ENCODE peak calls at places on chromosome 3, in four cellular contexts. One of them, this sample, is unnamed.

GRCh38 chr3:33417051-33417673 is 23.0 kb downstream of the UBP1 start:
- DNase-seq in WTC11: no peak
- DNase-seq in K562: no peak
- DNase-seq in H1: no peak
- DNase-seq in this sample: no peak

GRCh38 chr3:22735373-22735772 is 467.8 kb upstream of the UBE2E2 start:
- DNase-seq in WTC11: no peak
- DNase-seq in K562: no peak
- DNase-seq in H1: no peak
- DNase-seq in this sample: no peak

GRCh38 chr3:106769045-106769444 is 608.2 kb upstream of the CCDC54 start:
- DNase-seq in WTC11: no peak
- DNase-seq in K562: no peak
- DNase-seq in H1: no peak
- DNase-seq in this sample: no peak

GRCh38 chr3:138833908-138834358 is 795 bp downstream of the PIK3CB start:
- DNase-seq in WTC11: no peak
- DNase-seq in K562: no peak
- DNase-seq in H1: no peak
- DNase-seq in this sample: peak

GRCh38 chr3:100048248-100048647 is 66.1 kb downstream of the FILIP1L start:
- DNase-seq in WTC11: no peak
- DNase-seq in K562: no peak
- DNase-seq in H1: no peak
- DNase-seq in this sample: no peak

GRCh38 chr3:127702151-127702578 is 29.4 kb downstream of the ABTB1 start:
- DNase-seq in WTC11: no peak
- DNase-seq in K562: peak
- DNase-seq in H1: no peak
- DNase-seq in this sample: no peak

GRCh38 chr3:183437696-183438564 is 9.5 kb upstream of the MCF2L2 start:
- DNase-seq in WTC11: no peak
- DNase-seq in K562: no peak
- DNase-seq in H1: no peak
- DNase-seq in this sample: no peak

GRCh38 chr3:111227216-111227615 is 155.6 kb downstream of the NECTIN3 start:
- DNase-seq in WTC11: no peak
- DNase-seq in K562: no peak
- DNase-seq in H1: no peak
- DNase-seq in this sample: no peak

GRCh38 chr3:172868565-172869172 is 118.1 kb downstream of the ECT2 start:
- DNase-seq in WTC11: no peak
- DNase-seq in K562: no peak
- DNase-seq in H1: no peak
- DNase-seq in this sample: no peak

GRCh38 chr3:108388136-108389132 is 92.1 kb downstream of the HHLA2 start:
- DNase-seq in WTC11: no peak
- DNase-seq in K562: no peak
- DNase-seq in H1: no peak
- DNase-seq in this sample: no peak

GRCh38 chr3:124812291-124813265 is 74.6 kb downstream of the ITGB5 start:
- DNase-seq in WTC11: no peak
- DNase-seq in K562: peak
- DNase-seq in H1: no peak
- DNase-seq in this sample: no peak

GRCh38 chr3:57150097-57150496 is 15.1 kb downstream of the IL17RD start:
- DNase-seq in WTC11: no peak
- DNase-seq in K562: no peak
- DNase-seq in H1: no peak
- DNase-seq in this sample: peak

GRCh38 chr3:58306662-58307286 is 454 bp downstream of the HTD2 start:
- DNase-seq in WTC11: peak
- DNase-seq in K562: peak
- DNase-seq in H1: no peak
- DNase-seq in this sample: peak

GRCh38 chr3:14241716-14242115 is 63.1 kb downstream of the LSM3 start:
- DNase-seq in WTC11: no peak
- DNase-seq in K562: no peak
- DNase-seq in H1: no peak
- DNase-seq in this sample: no peak

GRCh38 chr3:42961633-42962032 is 17.5 kb upstream of the GASK1A start:
- DNase-seq in WTC11: peak
- DNase-seq in K562: peak
- DNase-seq in H1: no peak
- DNase-seq in this sample: peak

GRCh38 chr3:64796597-64796996 is 108.8 kb upstream of the ADAMTS9 start:
- DNase-seq in WTC11: no peak
- DNase-seq in K562: no peak
- DNase-seq in H1: no peak
- DNase-seq in this sample: no peak

GRCh38 chr3:37402351-37402750 is 228.0 kb upstream of the LRRFIP2 start:
- DNase-seq in WTC11: no peak
- DNase-seq in K562: no peak
- DNase-seq in H1: no peak
- DNase-seq in this sample: no peak

GRCh38 chr3:135637033-135637432 is 328.5 kb upstream of the PPP2R3A start:
- DNase-seq in WTC11: no peak
- DNase-seq in K562: no peak
- DNase-seq in H1: no peak
- DNase-seq in this sample: no peak

GRCh38 chr3:108006901-108007331 is 83.9 kb downstream of the CD47 start:
- DNase-seq in WTC11: no peak
- DNase-seq in K562: no peak
- DNase-seq in H1: no peak
- DNase-seq in this sample: no peak

GRCh38 chr3:150384517-150385212 is 23.4 kb upstream of the TSC22D2 start:
- DNase-seq in WTC11: peak
- DNase-seq in K562: peak
- DNase-seq in H1: no peak
- DNase-seq in this sample: no peak

GRCh38 chr3:11514191-11514770 is 129.4 kb downstream of the VGLL4 start:
- DNase-seq in WTC11: no peak
- DNase-seq in K562: no peak
- DNase-seq in H1: no peak
- DNase-seq in this sample: no peak

GRCh38 chr3:143795849-143796248 is 52.4 kb downstream of the SLC9A9 start:
- DNase-seq in WTC11: no peak
- DNase-seq in K562: no peak
- DNase-seq in H1: no peak
- DNase-seq in this sample: no peak

GRCh38 chr3:71035314-71035713 is 548.2 kb downstream of the FOXP1 start:
- DNase-seq in WTC11: no peak
- DNase-seq in K562: no peak
- DNase-seq in H1: no peak
- DNase-seq in this sample: no peak

GRCh38 chr3:100040846-100041245 is 73.5 kb downstream of the FILIP1L start:
- DNase-seq in WTC11: no peak
- DNase-seq in K562: no peak
- DNase-seq in H1: no peak
- DNase-seq in this sample: no peak

GRCh38 chr3:8739757-8740508 is 6.3 kb downstream of the CAV3 start:
- DNase-seq in WTC11: no peak
- DNase-seq in K562: no peak
- DNase-seq in H1: no peak
- DNase-seq in this sample: no peak

GRCh38 chr3:189238071-189238470 is 66.3 kb downstream of the TPRG1 start:
- DNase-seq in WTC11: no peak
- DNase-seq in K562: no peak
- DNase-seq in H1: no peak
- DNase-seq in this sample: no peak

GRCh38 chr3:172355836-172356235 is 92.4 kb downstream of the GHSR start:
- DNase-seq in WTC11: no peak
- DNase-seq in K562: no peak
- DNase-seq in H1: no peak
- DNase-seq in this sample: no peak

GRCh38 chr3:10164546-10165393 is at the start of gene IRAK2:
- DNase-seq in WTC11: peak
- DNase-seq in K562: peak
- DNase-seq in H1: no peak
- DNase-seq in this sample: peak

GRCh38 chr3:98750520-98750919 is 12.6 kb upstream of the ST3GAL6 start:
- DNase-seq in WTC11: no peak
- DNase-seq in K562: no peak
- DNase-seq in H1: no peak
- DNase-seq in this sample: no peak

GRCh38 chr3:18344306-18345014 is 80.7 kb downstream of the SATB1 start:
- DNase-seq in WTC11: no peak
- DNase-seq in K562: no peak
- DNase-seq in H1: no peak
- DNase-seq in this sample: no peak

DNA sequence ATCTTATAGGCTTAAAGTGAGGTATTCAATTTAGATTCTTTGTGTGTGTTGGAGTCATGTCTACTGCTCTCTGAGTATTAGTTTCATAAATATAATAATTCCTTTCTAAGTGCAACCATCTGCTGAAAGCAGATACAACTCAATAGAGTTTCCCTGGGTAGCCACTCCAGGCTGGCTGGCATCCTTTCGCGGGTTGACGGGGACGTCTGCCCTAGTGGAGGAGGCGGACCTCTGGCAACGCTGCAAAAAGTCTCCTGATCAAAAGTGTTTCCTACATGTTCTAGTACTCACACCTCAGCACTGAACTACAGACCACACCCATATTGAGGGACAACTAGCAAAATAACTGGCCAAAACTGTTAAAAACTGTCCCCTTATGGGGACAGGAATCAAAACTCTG is 2.5 kb downstream of the MOBP start:
- DNase-seq in WTC11: no peak
- DNase-seq in K562: no peak
- DNase-seq in H1: no peak
- DNase-seq in this sample: no peak
- TF ChIP-seq TEAD4 in WTC11: no peak
- TF ChIP-seq TEAD4 in K562: no peak
- TF ChIP-seq TEAD4 in H1: no peak
- TF ChIP-seq TEAD4 in this sample: no peak

DNA sequence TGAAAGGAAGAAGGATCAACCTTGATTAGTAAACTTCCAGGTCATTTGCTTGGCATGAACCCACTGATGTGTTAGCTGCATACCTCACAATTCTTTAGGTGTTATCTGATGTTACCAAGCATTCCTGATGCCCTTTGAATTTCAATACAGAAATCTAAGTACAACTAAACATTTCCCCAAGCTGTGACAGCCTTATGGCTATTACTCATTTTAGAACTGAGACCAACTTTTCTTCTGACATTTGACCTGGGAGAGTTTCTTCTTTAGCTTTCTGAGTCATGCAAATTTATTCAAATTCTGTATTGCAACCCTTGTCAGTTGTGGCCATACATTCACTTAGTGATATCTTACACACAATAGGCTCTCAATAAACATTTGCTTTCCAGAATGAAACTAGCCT is 124.3 kb downstream of the TIGIT start:
- DNase-seq in WTC11: no peak
- DNase-seq in K562: no peak
- DNase-seq in H1: no peak
- DNase-seq in this sample: no peak
- TF ChIP-seq TEAD4 in WTC11: no peak
- TF ChIP-seq TEAD4 in K562: no peak
- TF ChIP-seq TEAD4 in H1: no peak
- TF ChIP-seq TEAD4 in this sample: no peak

GRCh38 chr3:119557874-119558264 is 1.5 kb downstream of the CD80 start:
- DNase-seq in WTC11: no peak
- DNase-seq in K562: peak
- DNase-seq in H1: no peak
- DNase-seq in this sample: no peak

GRCh38 chr3:119558528-119559339 is 680 bp downstream of the CD80 start:
- DNase-seq in WTC11: no peak
- DNase-seq in K562: no peak
- DNase-seq in H1: no peak
- DNase-seq in this sample: no peak

GRCh38 chr3:119557192-119557873 is 2.1 kb downstream of the CD80 start:
- DNase-seq in WTC11: no peak
- DNase-seq in K562: no peak
- DNase-seq in H1: no peak
- DNase-seq in this sample: no peak

GRCh38 chr3:119560160-119560559 is 746 bp upstream of the CD80 start:
- DNase-seq in WTC11: no peak
- DNase-seq in K562: no peak
- DNase-seq in H1: no peak
- DNase-seq in this sample: no peak

DNA sequence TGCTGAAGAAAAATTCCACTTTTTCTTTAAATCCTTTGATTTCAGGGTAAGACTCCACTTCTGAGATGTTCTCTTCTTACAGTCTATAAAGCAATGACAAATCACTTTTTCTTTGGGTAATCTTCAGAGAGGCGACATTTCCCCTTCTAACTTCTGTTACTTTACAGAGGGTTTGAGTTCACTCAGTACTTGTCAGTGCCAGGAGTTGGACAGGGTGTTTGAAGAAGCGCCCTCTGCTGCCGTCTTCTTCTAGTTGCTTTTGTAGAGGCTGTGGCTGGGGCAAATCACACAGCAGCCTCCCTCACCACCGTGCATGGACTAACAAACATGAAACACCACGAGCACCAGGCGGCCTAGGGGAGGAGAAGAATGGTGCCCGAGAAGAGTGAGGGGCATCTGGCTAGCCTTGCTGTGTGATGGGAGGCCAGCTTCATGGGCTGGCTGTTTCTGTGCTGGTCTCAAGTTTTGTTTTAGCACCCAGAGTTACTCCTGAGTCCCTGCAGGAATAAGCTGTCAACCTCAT is at the start of gene CD80:
- DNase-seq in WTC11: peak
- DNase-seq in K562: peak
- DNase-seq in H1: no peak
- DNase-seq in this sample: no peak
- TF ChIP-seq TEAD4 in WTC11: no peak
- TF ChIP-seq TEAD4 in K562: no peak
- TF ChIP-seq TEAD4 in H1: no peak
- TF ChIP-seq TEAD4 in this sample: no peak

DNA sequence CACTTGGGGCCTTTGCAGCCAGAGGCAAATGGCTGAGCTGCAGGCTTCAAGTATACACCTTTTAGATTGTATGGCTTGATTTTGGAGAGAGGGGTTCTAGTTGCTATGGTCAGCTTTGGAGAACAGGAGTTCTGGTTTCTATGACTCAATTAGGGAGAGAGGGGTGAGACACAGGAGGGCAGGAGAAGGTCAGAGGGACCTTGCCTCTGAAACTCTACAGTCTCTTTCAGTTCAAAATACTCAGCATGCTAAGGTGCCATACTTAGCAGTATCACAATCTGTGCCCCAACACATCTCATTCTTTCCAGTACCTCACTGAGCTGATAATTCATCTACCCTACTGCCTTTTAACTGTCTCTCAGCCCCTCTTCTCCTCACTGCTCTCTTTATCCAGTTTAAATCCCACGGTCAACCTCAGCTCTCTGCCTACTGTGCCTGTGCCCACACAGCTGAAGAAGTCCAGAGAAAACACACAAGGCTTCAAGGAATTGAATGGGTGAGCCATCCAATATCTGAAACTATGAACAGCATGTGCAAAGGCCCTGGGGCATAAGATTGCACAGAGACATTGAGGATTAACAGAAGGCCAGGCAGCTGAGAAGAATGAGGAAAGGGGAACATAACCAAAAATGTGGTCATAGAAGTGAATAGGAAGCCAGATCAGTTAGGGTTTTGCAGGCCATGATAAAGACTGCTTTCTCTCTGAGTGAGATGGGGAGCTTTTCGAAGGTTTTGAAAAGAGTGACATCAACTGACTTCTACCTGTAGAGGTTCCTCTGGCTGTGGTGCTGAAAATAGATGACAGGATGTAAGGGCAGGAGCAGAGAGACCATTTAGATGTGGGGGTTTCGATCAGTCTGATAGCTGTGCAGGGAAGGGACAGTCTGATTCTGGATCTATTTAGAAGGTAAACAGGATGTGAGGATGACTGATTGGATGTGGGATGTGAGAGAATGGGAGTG is 54.5 kb upstream of the C3orf80 start:
- DNase-seq in WTC11: no peak
- DNase-seq in K562: no peak
- DNase-seq in H1: no peak
- DNase-seq in this sample: no peak
- TF ChIP-seq TEAD4 in WTC11: no peak
- TF ChIP-seq TEAD4 in K562: no peak
- TF ChIP-seq TEAD4 in H1: no peak
- TF ChIP-seq TEAD4 in this sample: no peak

This sample was measured in SK-N-SH.